ENCODE peak calls at places on chromosomes 7 and 10, in six cellular contexts. G is CD4-positive, alpha-beta T cell; S is fibroblast of villous mesenchyme; Y is H9; Q is neural crest cell; N is body of pancreas. A is an unnamed sample.

GRCh38 chr7:148997497-148997896 is 30.8 kb downstream of the PDIA4 start:
- DNase-seq in Q (no peak), G (no peak), N (no peak), S (no peak), Y (no peak), A (no peak)

GRCh38 chr10:29324220-29324831 is 35.5 kb downstream of the LYZL1 start:
- DNase-seq in G (no peak), Q (no peak), N (no peak), S (no peak), Y (no peak), A (no peak)

GRCh38 chr7:79361214-79361613 is 92.3 kb downstream of the MAGI2 start:
- DNase-seq in S (no peak), G (no peak), N (no peak), Y (peak), Q (no peak), A (no peak)

GRCh38 chr7:130210181-130210935 is 2.7 kb downstream of the SSMEM1 start:
- DNase-seq in Y (no peak), S (peak), N (no peak), Q (no peak), G (no peak), A (no peak)

GRCh38 chr7:79553811-79554555 is 100.5 kb upstream of the MAGI2 start:
- DNase-seq in S (peak), Q (no peak), Y (no peak), N (no peak), G (no peak), A (no peak)

GRCh38 chr7:93051660-93052059 is 66.1 kb downstream of the SAMD9 start:
- DNase-seq in S (no peak), Y (no peak), G (no peak), Q (no peak), N (no peak), A (no peak)

GRCh38 chr7:45579386-45579785 is 5.2 kb downstream of the ADCY1 start:
- DNase-seq in S (no peak), N (no peak), G (no peak), Q (no peak), Y (peak), A (no peak)

GRCh38 chr10:31186225-31187010 is 132.6 kb upstream of the ZEB1 start:
- DNase-seq in S (no peak), Y (peak), N (no peak), G (no peak), Q (peak), A (no peak)

GRCh38 chr10:34764347-34764991 is 50.6 kb downstream of the PARD3 start:
- DNase-seq in Q (no peak), G (no peak), N (peak), S (no peak), Y (no peak), A (no peak)

GRCh38 chr10:125514206-125515162 is 168.5 kb downstream of the TEX36 start:
- DNase-seq in G (peak), N (no peak), Y (no peak), S (no peak), Q (no peak), A (no peak)

GRCh38 chr10:13990392-13990805 is 340.3 kb downstream of the FRMD4A start:
- DNase-seq in G (no peak), N (peak), S (peak), Y (no peak), Q (no peak), A (no peak)

GRCh38 chr7:140041626-140042385 is 20.9 kb downstream of the PARP12 start:
- DNase-seq in G (no peak), Y (no peak), Q (no peak), S (no peak), N (no peak), A (no peak)

GRCh38 chr7:30026229-30027064 is at the start of gene FKBP14:
- DNase-seq in Y (peak), Q (peak), S (peak), G (peak), N (peak), A (peak)

GRCh38 chr10:123165445-123166072 is 11.4 kb downstream of the BUB3 start:
- DNase-seq in G (no peak), Y (no peak), Q (no peak), S (no peak), N (no peak), A (no peak)

GRCh38 chr10:121332829-121333765 is 265.1 kb downstream of the FGFR2 start:
- DNase-seq in G (no peak), Y (no peak), N (no peak), Q (no peak), S (no peak), A (no peak)

GRCh38 chr7:128922496-128923410 is 12.2 kb upstream of the KCP start:
- DNase-seq in Q (no peak), G (no peak), N (no peak), S (no peak), Y (peak), A (no peak)

GRCh38 chr7:2175091-2175490 is 57.7 kb downstream of the MAD1L1 start:
- DNase-seq in G (no peak), Y (no peak), N (no peak), S (no peak), Q (no peak), A (no peak)

GRCh38 chr10:130804778-130805634 is 506.5 kb downstream of the TCERG1L start:
- DNase-seq in S (no peak), Y (peak), Q (no peak), N (no peak), G (no peak), A (no peak)

GRCh38 chr10:16770646-16771045 is 46.6 kb downstream of the RSU1 start:
- DNase-seq in Q (no peak), Y (no peak), S (no peak), N (no peak), G (no peak), A (no peak)

GRCh38 chr10:30581779-30582380 is 47.7 kb downstream of the LYZL2 start:
- DNase-seq in G (no peak), N (peak), S (peak), Y (peak), Q (peak), A (no peak)

GRCh38 chr10:78802866-78803265 is 265.9 kb upstream of the ZMIZ1 start:
- DNase-seq in N (no peak), Y (no peak), Q (no peak), S (peak), G (no peak), A (no peak)

GRCh38 chr7:18626717-18627116 is 131.2 kb downstream of the HDAC9 start:
- DNase-seq in S (no peak), Q (no peak), Y (no peak), N (no peak), G (no peak), A (no peak)

GRCh38 chr10:34651796-34652195 is 163.3 kb downstream of the PARD3 start:
- DNase-seq in S (peak), N (no peak), G (no peak), Q (no peak), Y (no peak), A (no peak)

GRCh38 chr10:14653271-14654161 is 121.2 kb downstream of the FAM107B start:
- DNase-seq in G (no peak), Y (peak), Q (no peak), S (peak), N (peak), A (no peak)

GRCh38 chr7:50210706-50211115 is 93.8 kb upstream of the IKZF1 start:
- DNase-seq in G (no peak), N (no peak), Q (no peak), Y (no peak), S (no peak), A (no peak)

GRCh38 chr7:123580406-123581161 is 21.0 kb upstream of the ASB15 start:
- DNase-seq in Y (peak), Q (no peak), N (peak), S (peak), G (no peak), A (no peak)

GRCh38 chr10:118272090-118272775 is 69.9 kb downstream of the FAM204A start:
- DNase-seq in G (no peak), Y (no peak), N (no peak), Q (no peak), S (peak), A (no peak)

GRCh38 chr7:2945171-2945570 is 98.5 kb downstream of the CARD11 start:
- DNase-seq in G (no peak), N (no peak), Y (peak), Q (no peak), S (no peak), A (no peak)

DNA sequence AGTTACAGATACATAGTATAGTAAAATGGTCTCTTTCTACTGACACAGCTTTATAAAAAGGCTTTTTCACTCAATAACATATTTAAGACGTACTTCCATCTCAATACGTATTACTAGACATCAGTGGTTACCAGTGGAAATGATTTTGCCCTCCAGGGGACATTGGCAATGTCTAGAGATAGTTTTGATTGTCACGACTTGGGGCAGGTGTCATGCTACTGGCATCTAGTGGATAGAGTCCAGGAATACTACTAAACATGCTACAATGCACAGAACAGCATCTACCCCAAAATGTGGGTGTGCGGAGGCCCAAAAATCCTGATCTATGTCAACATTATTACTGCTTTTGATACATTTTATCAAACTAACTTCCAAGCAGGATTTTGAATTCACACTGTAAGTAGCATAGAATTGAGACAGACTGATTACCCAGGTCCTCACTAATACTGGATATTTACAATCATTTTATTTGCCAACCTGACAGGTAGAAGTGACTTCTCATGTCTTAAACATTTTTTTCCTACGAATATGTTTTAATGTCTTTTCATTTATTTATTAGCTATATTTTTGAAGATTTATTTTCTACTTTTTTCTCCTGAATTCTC is 53.8 kb downstream of the HGF start:
- DNase-seq in S (peak), Y (no peak), N (no peak), Q (no peak), G (no peak), A (no peak)
- TF ChIP-seq CTCF in S (peak), Y (peak), N (no peak), Q (peak), G (no peak), A (peak)

GRCh38 chr10:119817991-119818888 is 54.4 kb downstream of the MCMBP start:
- DNase-seq in S (peak), N (peak), G (peak), Y (peak), Q (peak), A (peak)
- TF ChIP-seq CTCF in S (peak), N (no peak), G (no peak), Y (peak), Q (peak), A (peak)

GRCh38 chr7:76315372-76315771 is 12.9 kb downstream of the HSPB1 start:
- DNase-seq in Y (no peak), Q (no peak), G (no peak), S (no peak), N (no peak), A (no peak)
- TF ChIP-seq CTCF in Y (no peak), Q (no peak), G (no peak), S (no peak), N (no peak), A (no peak)

GRCh38 chr10:88946965-88947590 is 5.5 kb downstream of the ACTA2 start:
- DNase-seq in S (peak), G (no peak), Q (no peak), Y (no peak), N (no peak), A (no peak)

GRCh38 chr10:88943778-88944177 is 8.8 kb downstream of the ACTA2 start:
- DNase-seq in S (no peak), G (no peak), Y (no peak), Q (no peak), N (no peak), A (no peak)

GRCh38 chr10:88946200-88946599 is 6.4 kb downstream of the ACTA2 start:
- DNase-seq in N (no peak), Q (no peak), Y (no peak), S (no peak), G (no peak), A (no peak)

GRCh38 chr10:88941026-88941425 is 11.5 kb downstream of the ACTA2 start:
- DNase-seq in N (no peak), S (no peak), G (no peak), Y (no peak), Q (no peak), A (no peak)

DNA sequence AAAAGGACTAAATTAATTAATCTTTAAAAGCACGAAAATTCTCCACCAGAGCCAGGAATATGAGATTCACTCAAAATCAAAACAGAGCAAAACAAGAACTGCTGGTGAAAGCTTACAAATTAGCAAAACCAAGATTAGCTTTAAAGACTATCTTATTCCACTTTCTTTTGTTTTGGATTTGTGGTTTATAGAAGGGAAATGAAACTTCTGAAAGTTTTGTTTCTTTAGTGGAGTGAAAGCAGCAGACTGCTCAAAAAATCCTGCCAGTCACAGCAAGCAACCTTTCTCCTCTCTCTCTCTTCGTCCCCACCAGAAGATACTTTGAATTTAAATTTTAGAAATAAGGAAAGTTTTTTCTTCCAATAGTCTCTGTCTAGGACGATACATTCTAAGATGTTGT is 7.8 kb downstream of the ACTA2 start:
- DNase-seq in N (no peak), Y (no peak), S (no peak), G (no peak), Q (no peak), A (no peak)
- TF ChIP-seq CTCF in N (no peak), Y (no peak), S (no peak), G (no peak), Q (no peak), A (no peak)

DNA sequence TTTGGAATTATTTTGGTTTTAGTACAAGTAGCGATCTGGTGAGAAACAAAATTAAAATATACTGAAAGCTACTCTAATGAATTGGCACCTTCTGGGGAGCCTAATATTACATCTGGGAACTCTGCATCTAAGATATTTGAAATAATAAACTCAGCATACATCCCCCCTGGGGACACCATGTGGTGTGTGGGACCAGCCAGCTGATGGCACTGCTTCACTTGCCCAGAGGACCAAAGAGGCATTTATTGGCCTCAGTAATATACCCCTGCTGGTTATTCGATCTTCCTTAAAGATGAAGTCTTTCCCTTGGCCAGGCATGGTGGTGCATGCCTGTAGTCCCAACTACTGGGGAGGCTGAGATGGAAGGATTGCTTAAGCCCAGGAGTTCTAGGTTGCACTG is 195.1 kb upstream of the AUTS2 start:
- DNase-seq in N (no peak), Y (peak), S (no peak), Q (no peak), G (no peak), A (no peak)
- TF ChIP-seq CTCF in N (no peak), Y (peak), S (no peak), Q (peak), G (no peak), A (peak)

GRCh38 chr7:119483364-119483763 is 789.6 kb upstream of the KCND2 start:
- DNase-seq in S (no peak), Y (no peak), G (no peak), N (no peak), Q (no peak), A (no peak)

GRCh38 chr7:119482671-119483070 is 790.3 kb upstream of the KCND2 start:
- DNase-seq in Q (no peak), N (no peak), G (no peak), S (no peak), Y (no peak), A (no peak)

GRCh38 chr7:119482209-119482608 is 790.8 kb upstream of the KCND2 start:
- DNase-seq in Y (peak), S (peak), N (peak), G (no peak), Q (peak), A (no peak)
- TF ChIP-seq CTCF in Y (peak), S (peak), N (peak), G (no peak), Q (peak), A (peak)

GRCh38 chr7:21898265-21898930 is 47.3 kb downstream of the CDCA7L start:
- DNase-seq in S (no peak), G (no peak), N (no peak), Q (no peak), Y (no peak), A (no peak)

GRCh38 chr7:21903074-21903786 is 42.5 kb downstream of the CDCA7L start:
- DNase-seq in N (no peak), Q (no peak), G (no peak), Y (no peak), S (no peak), A (no peak)

DNA sequence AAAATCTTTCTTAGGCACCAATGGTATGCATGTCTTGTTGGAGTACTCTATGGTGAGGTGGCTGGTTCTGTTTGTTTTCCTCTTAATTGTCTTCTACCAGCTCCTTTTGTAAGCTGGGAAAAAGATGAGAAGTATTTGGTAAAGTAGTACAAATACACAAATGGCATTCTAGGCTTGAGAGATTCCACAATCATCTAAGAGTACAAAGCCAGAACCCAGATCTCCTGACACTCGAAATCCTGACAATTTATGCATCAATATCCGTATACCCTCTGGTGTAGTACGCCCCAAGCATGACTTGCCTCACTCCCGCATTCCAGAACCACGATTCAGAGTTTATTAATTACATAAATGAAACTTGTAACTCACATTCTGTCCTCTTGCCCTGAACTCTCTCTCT is 43.5 kb downstream of the CDCA7L start:
- DNase-seq in G (no peak), Q (no peak), N (no peak), S (peak), Y (no peak), A (no peak)
- TF ChIP-seq CTCF in G (no peak), Q (no peak), N (no peak), S (no peak), Y (no peak), A (no peak)